ENCODE peak calls at places on chromosomes 7 and 10, in four cellular contexts. L, U, I and E are unnamed samples.

GRCh38 chr10:96843823-96844222 is 11.7 kb downstream of the LCOR start:
- DNase-seq in L (no peak), U (no peak), I (no peak), E (no peak)

GRCh38 chr7:39622609-39623311 is 612 bp upstream of the RALA start:
- DNase-seq in L (no peak), U (no peak), I (no peak), E (no peak)

GRCh38 chr7:144158861-144159260 is 24.4 kb upstream of the CTAGE4 start:
- DNase-seq in L (no peak), U (no peak), I (no peak), E (no peak)

GRCh38 chr7:4851459-4852422 is 10.1 kb downstream of the PAPOLB start:
- DNase-seq in L (no peak), U (no peak), I (no peak), E (no peak)

GRCh38 chr7:75711634-75712494 is 26.9 kb downstream of the HIP1 start:
- DNase-seq in L (no peak), U (no peak), I (no peak), E (no peak)

GRCh38 chr10:103717341-103718246 is 137.8 kb downstream of the SH3PXD2A start:
- DNase-seq in L (no peak), U (no peak), I (no peak), E (no peak)

GRCh38 chr7:2172311-2173183 is 60.2 kb downstream of the MAD1L1 start:
- DNase-seq in L (peak), U (no peak), I (peak), E (no peak)

GRCh38 chr10:63409465-63410027 is 56.2 kb downstream of the JMJD1C start:
- DNase-seq in L (no peak), U (no peak), I (no peak), E (no peak)

GRCh38 chr7:30596043-30596641 is 1.5 kb downstream of the GARS1 start:
- DNase-seq in L (peak), U (no peak), I (no peak), E (no peak)

GRCh38 chr10:102540023-102540422 is 36.3 kb downstream of the SUFU start:
- DNase-seq in L (no peak), U (no peak), I (no peak), E (no peak)

GRCh38 chr10:114719311-114719710 is 61.2 kb upstream of the ABLIM1 start:
- DNase-seq in L (peak), U (no peak), I (no peak), E (no peak)

GRCh38 chr10:63718453-63718852 is 197.3 kb downstream of the REEP3 start:
- DNase-seq in L (no peak), U (no peak), I (no peak), E (no peak)

GRCh38 chr10:106609466-106609865 is 555.0 kb downstream of the SORCS1 start:
- DNase-seq in L (no peak), U (no peak), I (no peak), E (no peak)

GRCh38 chr10:64463406-64463805 is 942.2 kb downstream of the REEP3 start:
- DNase-seq in L (no peak), U (no peak), I (no peak), E (no peak)

GRCh38 chr10:80855348-80855971 is 317.8 kb downstream of the SH2D4B start:
- DNase-seq in L (no peak), U (no peak), I (no peak), E (no peak)

GRCh38 chr10:111080224-111080623 is 3.4 kb downstream of the ADRA2A start:
- DNase-seq in L (no peak), U (no peak), I (no peak), E (no peak)

GRCh38 chr10:87842776-87843497 is 20.4 kb downstream of the KLLN start:
- DNase-seq in L (no peak), U (no peak), I (no peak), E (no peak)
- TF ChIP-seq CTCF in L (no peak), U (no peak), I (no peak), E (no peak)

GRCh38 chr7:8177109-8177933 is 84.6 kb downstream of the ICA1 start:
- DNase-seq in L (no peak), U (no peak), I (no peak), E (no peak)

GRCh38 chr7:8176370-8177081 is 85.4 kb downstream of the ICA1 start:
- DNase-seq in L (no peak), U (peak), I (no peak), E (peak)

GRCh38 chr7:8172372-8173354 is 89.3 kb downstream of the ICA1 start:
- DNase-seq in L (no peak), U (no peak), I (no peak), E (no peak)

GRCh38 chr7:8175929-8176369 is 86.0 kb downstream of the ICA1 start:
- DNase-seq in L (no peak), U (peak), I (no peak), E (peak)

DNA sequence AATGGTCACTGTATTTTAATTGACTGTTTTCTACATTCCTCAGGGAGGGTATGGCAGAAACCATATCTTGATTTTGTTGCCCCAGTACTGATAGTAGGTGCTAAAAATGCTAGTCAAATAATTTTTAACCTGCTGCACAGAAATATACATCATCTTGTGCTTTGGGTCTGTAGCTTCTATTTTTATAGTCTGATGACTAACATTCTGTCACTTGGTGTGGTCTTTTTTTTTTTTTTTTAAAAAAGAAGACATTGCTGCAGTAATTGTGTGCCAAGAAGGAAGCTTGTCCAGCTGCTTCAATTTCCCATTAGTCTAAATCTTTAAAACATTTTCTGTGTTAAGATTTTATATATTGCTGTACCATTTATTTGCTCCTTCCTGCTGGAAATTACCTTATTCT is 83.6 kb downstream of the ICA1 start:
- DNase-seq in L (no peak), U (no peak), I (no peak), E (no peak)
- TF ChIP-seq CTCF in L (no peak), U (no peak), I (no peak), E (no peak)

DNA sequence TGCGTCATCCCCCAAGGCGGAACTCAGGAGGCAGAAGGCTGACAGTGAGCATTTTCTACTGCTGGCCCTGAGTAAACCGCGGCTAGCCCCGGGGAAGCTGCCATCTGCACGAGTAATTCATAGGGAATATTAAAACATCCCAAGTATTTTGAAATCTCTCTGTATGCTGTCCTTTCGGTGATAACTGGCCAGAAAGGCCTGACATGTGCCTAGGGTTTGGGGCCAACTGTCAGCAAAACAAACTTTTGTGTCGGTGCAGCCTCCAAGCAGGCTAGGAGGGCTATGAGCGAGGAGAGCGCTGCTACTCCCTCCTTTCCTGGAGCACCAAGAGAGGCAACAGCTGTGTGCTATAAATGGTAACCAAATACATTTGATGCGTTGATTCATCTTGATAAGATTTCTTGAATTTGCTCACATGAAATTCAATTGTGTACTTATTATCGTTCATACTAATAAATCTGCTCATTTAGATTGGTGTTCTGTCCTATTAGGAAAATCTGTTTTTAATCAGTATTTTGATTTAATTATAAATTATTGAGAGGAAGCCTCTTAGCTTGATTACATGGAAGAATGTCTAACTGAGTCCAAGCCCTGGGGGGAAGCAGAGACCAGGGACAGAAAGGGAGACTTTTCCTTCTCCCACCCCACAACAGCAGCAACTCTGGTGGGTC is 124.4 kb upstream of the NPS start:
- DNase-seq in L (no peak), U (no peak), I (no peak), E (no peak)
- TF ChIP-seq CTCF in L (no peak), U (no peak), I (no peak), E (no peak)

DNA sequence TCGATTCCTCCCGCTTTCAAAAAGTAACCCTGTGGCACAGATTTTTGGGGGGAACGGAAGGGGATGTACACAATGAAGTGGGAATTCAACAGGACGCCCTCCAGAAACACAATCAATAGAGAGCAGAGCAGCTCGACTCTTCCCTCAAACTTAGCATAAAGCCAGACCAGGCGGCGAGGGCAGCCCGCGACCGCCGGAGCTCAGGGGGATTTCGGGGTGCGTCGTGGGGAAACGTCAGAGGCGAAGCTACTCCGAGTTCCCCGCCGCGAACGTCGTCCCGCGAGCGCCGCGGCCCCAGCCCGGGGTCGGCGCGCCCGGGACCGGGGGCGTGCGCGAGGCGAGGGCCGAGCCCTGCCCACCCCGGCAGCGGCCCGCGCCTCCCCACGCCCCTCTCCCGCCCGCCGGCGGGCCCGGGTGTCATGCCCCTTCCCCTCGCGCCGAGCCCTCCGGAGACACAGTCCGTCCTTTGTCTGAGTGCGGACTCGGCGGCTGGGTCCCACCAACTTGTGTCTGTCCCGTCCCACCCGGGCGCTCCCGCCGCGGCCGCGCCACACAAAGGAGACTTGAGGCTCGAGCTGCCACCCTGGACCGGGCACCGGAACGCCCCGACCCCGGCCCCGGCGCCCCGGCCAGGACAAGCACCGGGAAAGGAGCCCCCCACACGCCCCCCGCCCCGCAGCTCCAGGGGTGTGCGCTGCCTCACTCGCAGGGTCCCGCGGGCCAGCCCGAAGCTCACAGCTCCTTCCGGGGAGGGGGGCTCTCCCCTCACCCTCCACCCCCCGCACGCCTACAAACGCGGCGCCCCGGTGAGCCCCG is 650 bp downstream of the EZH2 start:
- DNase-seq in L (peak), U (peak), I (peak), E (peak)
- TF ChIP-seq CTCF in L (no peak), U (no peak), I (no peak), E (no peak)

DNA sequence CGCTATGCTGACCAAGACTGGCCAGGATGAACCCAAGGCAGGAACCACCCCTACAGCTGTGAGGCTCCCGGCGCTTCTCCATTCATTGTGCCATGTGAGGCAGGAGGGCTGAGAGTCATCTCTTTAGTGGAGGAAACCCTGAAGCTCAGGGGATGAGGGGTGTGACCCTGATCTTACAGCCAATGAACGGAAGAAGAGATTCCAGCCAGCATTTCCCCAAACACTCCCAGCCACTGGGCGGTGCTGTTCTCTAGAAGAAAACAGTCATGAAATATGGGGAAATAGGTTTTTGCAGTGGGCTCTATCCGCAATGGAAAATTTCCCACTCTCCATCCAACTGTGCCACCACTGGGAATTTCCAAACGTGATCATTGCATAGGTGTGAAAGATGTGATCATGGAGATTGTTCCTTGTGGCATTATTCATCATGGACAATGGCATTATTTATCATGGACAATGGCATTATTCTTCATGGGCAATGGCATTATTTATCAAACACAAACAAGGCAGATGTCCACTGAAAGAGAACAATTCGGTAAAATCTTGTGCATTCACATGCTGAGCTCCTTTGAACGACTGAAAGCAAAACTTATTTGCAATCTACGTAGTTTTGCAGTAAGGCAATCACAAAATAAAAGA is 14.0 kb upstream of the SLC18A2 start:
- DNase-seq in L (peak), U (no peak), I (no peak), E (no peak)
- TF ChIP-seq CTCF in L (peak), U (no peak), I (no peak), E (no peak)

GRCh38 chr7:134316539-134317344 is at the start of gene SLC35B4:
- DNase-seq in L (peak), U (peak), I (peak), E (peak)
- TF ChIP-seq CTCF in L (peak), U (no peak), I (no peak), E (no peak)